ENCODE peak calls at places on chromosomes 1 and 21, in six cellular contexts. S is CD4-positive, alpha-beta T cell; H is nephron progenitor cell; J is fibroblast of lung; Y is WTC11; Q is pancreas. E is an unnamed sample.

GRCh38 chr1:44780583-44781121 is 5.3 kb downstream of the RPS8 start:
- DNase-seq in J (no peak), S (no peak), H (no peak), Q (no peak), Y (no peak), E (no peak)

GRCh38 chr21:37489553-37489952 is 123.0 kb downstream of the DYRK1A start:
- DNase-seq in Y (no peak), Q (no peak), J (no peak), S (no peak), H (no peak), E (no peak)

GRCh38 chr1:239898067-239898730 is 193.5 kb upstream of the FMN2 start:
- DNase-seq in J (peak), Q (peak), Y (peak), S (peak), H (peak), E (peak)

GRCh38 chr1:17678011-17678410 is 77.1 kb upstream of the ACTL8 start:
- DNase-seq in S (no peak), H (no peak), Y (no peak), Q (no peak), J (no peak), E (no peak)

GRCh38 chr1:89912073-89912472 is 82.8 kb upstream of the ZNF326 start:
- DNase-seq in S (no peak), Q (no peak), H (no peak), Y (no peak), J (no peak), E (no peak)

GRCh38 chr1:226164154-226164553 is 22.4 kb downstream of the ACBD3 start:
- DNase-seq in H (no peak), S (no peak), Y (no peak), Q (no peak), J (no peak), E (no peak)

GRCh38 chr1:183159960-183160359 is 26.1 kb upstream of the LAMC2 start:
- DNase-seq in J (no peak), Q (peak), H (no peak), Y (no peak), S (no peak), E (peak)

GRCh38 chr21:35682874-35683549 is 377.3 kb downstream of the SETD4 start:
- DNase-seq in S (no peak), Q (no peak), Y (no peak), J (no peak), H (no peak), E (no peak)

GRCh38 chr1:246680180-246680579 is 44.0 kb upstream of the SCCPDH start:
- DNase-seq in S (no peak), J (no peak), Q (no peak), Y (no peak), H (no peak), E (peak)

GRCh38 chr1:168739908-168740307 is 10.9 kb upstream of the DPT start:
- DNase-seq in S (no peak), J (no peak), Q (no peak), H (no peak), Y (no peak), E (no peak)

GRCh38 chr21:31136891-31137290 is 98.6 kb upstream of the KRTAP19-8 start:
- DNase-seq in H (no peak), J (peak), Y (no peak), Q (no peak), S (no peak), E (no peak)

GRCh38 chr1:155004352-155005075 is 1.9 kb downstream of the ZBTB7B start:
- DNase-seq in Y (no peak), Q (no peak), J (peak), H (no peak), S (no peak), E (no peak)

GRCh38 chr1:206004821-206005220 is 1.6 kb upstream of the RAB7B start:
- DNase-seq in Q (no peak), Y (no peak), J (peak), S (no peak), H (no peak), E (no peak)

GRCh38 chr1:55724551-55725325 is 509.6 kb upstream of the USP24 start:
- DNase-seq in Y (no peak), J (peak), Q (no peak), S (no peak), H (no peak), E (peak)

GRCh38 chr1:3460653-3461237 is 6.3 kb downstream of the ARHGEF16 start:
- DNase-seq in Q (no peak), H (peak), S (no peak), J (no peak), Y (no peak), E (no peak)

GRCh38 chr1:48619529-48619928 is 147.5 kb upstream of the SPATA6 start:
- DNase-seq in S (no peak), H (peak), Y (peak), J (no peak), Q (no peak), E (no peak)

GRCh38 chr1:21781971-21782867 is 730 bp downstream of the USP48 start:
- DNase-seq in Y (no peak), J (peak), Q (no peak), S (peak), H (peak), E (peak)
- TF ChIP-seq CTCF in Y (no peak), J (peak), Q (no peak), S (no peak), H (no peak), E (peak)

GRCh38 chr1:188642585-188643168 is 1813.9 kb downstream of the PLA2G4A start:
- DNase-seq in J (no peak), Y (no peak), H (no peak), S (no peak), Q (no peak), E (no peak)
- TF ChIP-seq CTCF in J (no peak), Y (no peak), H (no peak), S (no peak), Q (no peak), E (no peak)

DNA sequence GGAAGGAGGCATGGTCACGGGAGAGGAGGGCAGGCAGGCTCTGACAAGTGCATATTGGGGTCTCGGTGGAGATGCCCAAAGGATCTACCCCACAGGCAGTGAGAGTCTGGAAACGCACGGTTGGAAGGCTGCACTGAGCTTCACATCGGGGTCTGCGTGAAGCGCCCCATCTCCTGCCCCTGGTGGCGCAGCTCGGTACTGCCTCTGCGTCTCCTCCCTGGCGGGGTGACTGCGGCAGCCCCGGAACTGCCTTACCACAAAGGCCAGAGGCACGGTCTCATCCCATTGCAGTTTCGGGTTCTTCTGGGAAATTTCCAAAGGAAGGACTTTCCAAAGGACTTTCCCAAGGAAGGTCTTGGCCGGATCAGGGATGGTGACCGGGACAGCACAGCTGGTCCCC is 69.2 kb upstream of the AJAP1 start:
- DNase-seq in J (no peak), Y (peak), H (peak), Q (peak), S (no peak), E (no peak)
- TF ChIP-seq CTCF in J (no peak), Y (no peak), H (peak), Q (peak), S (peak), E (peak)

GRCh38 chr1:26826261-26827201 is at the start of gene ZDHHC18:
- DNase-seq in S (peak), H (peak), J (peak), Y (peak), Q (peak), E (peak)
- TF ChIP-seq CTCF in S (peak), H (no peak), J (peak), Y (peak), Q (peak), E (peak)

E was measured in HFFc6.